ENCODE peak calls at places on chromosome 18, in eight cellular contexts. G is stimulated activated CD4-positive, alpha-beta T cell treated with anti-CD3 and anti-CD28 coated beads, Interleukin-15, amount 100 ng/mL, for 1 hour; H is T-cell; N is NCI-H69; T is germinal center; O is GDM1; P is HL-60; L is ovary. M is an unnamed sample.

GRCh38 chr18:78984941-78985784 is 5.5 kb downstream of the SALL3 start:
- DNase-seq in H (no peak), L (no peak), G (no peak), T (no peak), P (no peak), N (peak; percentile 78), O (peak; percentile 6), M (peak; percentile 38)

GRCh38 chr18:44679912-44680270 is 797 bp upstream of the SETBP1 start:
- DNase-seq in T (peak; percentile 58), G (peak; percentile 8), N (peak; percentile 91), P (no peak), H (no peak), O (peak; percentile 7), L (peak; percentile 70), M (peak; percentile 38)

GRCh38 chr18:56351911-56352502 is 286.4 kb downstream of the TXNL1 start:
- DNase-seq in L (no peak), T (no peak), O (no peak), N (no peak), H (no peak), G (no peak), P (no peak), M (no peak)

GRCh38 chr18:26301681-26302080 is 75.4 kb downstream of the TAF4B start:
- DNase-seq in G (no peak), O (no peak), T (no peak), H (no peak), L (no peak), N (no peak), P (no peak), M (no peak)

GRCh38 chr18:41456791-41457190 is 498.2 kb upstream of the PIK3C3 start:
- DNase-seq in G (no peak), P (no peak), N (no peak), T (no peak), L (no peak), H (no peak), O (no peak), M (no peak)

GRCh38 chr18:34809697-34810096 is 99.6 kb downstream of the DTNA start:
- DNase-seq in G (no peak), L (peak; percentile 71), H (no peak), P (peak; percentile 37), T (no peak), O (no peak), N (peak; percentile 87), M (no peak)

GRCh38 chr18:63949068-63949737 is at the start of gene HMSD:
- DNase-seq in O (no peak), T (peak; percentile 74), P (no peak), G (peak; percentile 44), L (peak; percentile 24), N (peak; percentile 96), H (peak; percentile 14), M (no peak)

GRCh38 chr18:13179566-13180113 is 38.9 kb upstream of the LDLRAD4 start:
- DNase-seq in N (peak; percentile 32), H (no peak), T (no peak), G (no peak), O (no peak), L (no peak), P (no peak), M (no peak)

GRCh38 chr18:76203552-76203951 is 291.5 kb downstream of the ZNF516 start:
- DNase-seq in T (no peak), L (no peak), G (no peak), N (no peak), P (no peak), O (no peak), H (no peak), M (no peak)

GRCh38 chr18:7329036-7329435 is 98.1 kb downstream of the LRRC30 start:
- DNase-seq in P (no peak), T (no peak), O (peak; percentile 27), L (no peak), G (no peak), N (no peak), H (no peak), M (no peak)

GRCh38 chr18:54880706-54881105 is 52.4 kb downstream of the RAB27B start:
- DNase-seq in N (no peak), L (no peak), T (no peak), G (no peak), P (no peak), H (no peak), O (no peak), M (peak; percentile 57)

GRCh38 chr18:11148655-11149440 is 521 bp downstream of the PIEZO2 start:
- DNase-seq in L (no peak), T (no peak), G (no peak), H (no peak), N (no peak), P (no peak), O (no peak), M (no peak)

GRCh38 chr18:31241900-31242409 is 76.0 kb upstream of the DSG1 start:
- DNase-seq in L (no peak), G (no peak), P (no peak), T (no peak), H (no peak), O (no peak), N (peak; percentile 42), M (no peak)

GRCh38 chr18:5197032-5197434 is at the start of gene AKAIN1:
- DNase-seq in G (peak; percentile 11), N (peak; percentile 90), O (no peak), L (peak; percentile 26), H (no peak), T (peak; percentile 29), P (no peak), M (peak; percentile 65)

GRCh38 chr18:24071779-24072178 is 57.2 kb downstream of the TTC39C start:
- DNase-seq in G (no peak), T (no peak), P (no peak), O (no peak), L (no peak), N (peak; percentile 84), H (no peak), M (no peak)

GRCh38 chr18:23107718-23108117 is 27.6 kb upstream of the CABLES1 start:
- DNase-seq in T (no peak), L (no peak), H (no peak), O (no peak), P (no peak), N (peak; percentile 64), G (no peak), M (no peak)

GRCh38 chr18:62187543-62188378 is 706 bp downstream of the RELCH start:
- DNase-seq in L (no peak), N (peak; percentile 81), H (no peak), O (no peak), P (no peak), T (peak; percentile 18), G (no peak), M (peak; percentile 16)

GRCh38 chr18:74082476-74083070 is 65.1 kb downstream of the FBXO15 start:
- DNase-seq in L (no peak), N (peak; percentile 94), T (peak; percentile 56), O (no peak), P (peak; percentile 8), H (peak; percentile 58), G (peak; percentile 35), M (peak; percentile 64)

GRCh38 chr18:28432350-28432749 is 255.4 kb upstream of the CDH2 start:
- DNase-seq in P (no peak), G (no peak), O (no peak), N (no peak), H (no peak), T (no peak), L (no peak), M (no peak)

GRCh38 chr18:42228581-42228980 is 273.5 kb downstream of the PIK3C3 start:
- DNase-seq in T (no peak), O (no peak), P (no peak), G (no peak), L (no peak), N (no peak), H (no peak), M (no peak)

GRCh38 chr18:25097119-25098114 is 254.5 kb downstream of the ZNF521 start:
- DNase-seq in N (peak; percentile 93), T (no peak), L (no peak), H (no peak), P (no peak), O (peak; percentile 3), G (no peak), M (no peak)

GRCh38 chr18:67516432-67517223 is at the start of gene DSEL:
- DNase-seq in G (peak; percentile 100), T (peak; percentile 96), H (peak; percentile 93), N (peak; percentile 98), O (peak; percentile 86), L (peak; percentile 100), P (peak; percentile 71), M (peak; percentile 84)

GRCh38 chr18:10421859-10422258 is 32.6 kb upstream of the APCDD1 start:
- DNase-seq in O (no peak), N (no peak), P (no peak), L (no peak), H (no peak), G (no peak), T (no peak), M (no peak)

GRCh38 chr18:8689431-8689830 is 15.9 kb upstream of the MTCL1 start:
- DNase-seq in O (no peak), P (no peak), L (no peak), N (no peak), G (no peak), T (no peak), H (no peak), M (no peak)

GRCh38 chr18:78898635-78899034 is 81.0 kb upstream of the SALL3 start:
- DNase-seq in G (no peak), N (no peak), L (no peak), H (no peak), O (no peak), T (no peak), P (no peak), M (no peak)

GRCh38 chr18:48848641-48849143 is 102.1 kb downstream of the SMAD7 start:
- DNase-seq in H (no peak), G (no peak), T (no peak), L (no peak), P (no peak), N (peak; percentile 72), O (no peak), M (no peak)

GRCh38 chr18:60411715-60412114 is 39.1 kb upstream of the MC4R start:
- DNase-seq in G (no peak), O (no peak), N (peak; percentile 64), P (no peak), H (no peak), L (no peak), T (no peak), M (no peak)

GRCh38 chr18:74661690-74662089 is 64.0 kb downstream of the ZNF407 start:
- DNase-seq in H (no peak), O (no peak), G (no peak), P (no peak), T (no peak), L (no peak), N (no peak), M (no peak)

GRCh38 chr18:13313006-13313661 is 94.6 kb downstream of the LDLRAD4 start:
- DNase-seq in G (no peak), H (peak; percentile 45), O (peak; percentile 81), L (no peak), N (no peak), T (no peak), P (no peak), M (no peak)

M was measured in SK-N-DZ.